ENCODE peak calls at places on chromosomes 6 and 20, in seven cellular contexts. C is body of pancreas, F is heart left ventricle, I is Peyer's patch, S is HCT116, A is endothelial cell of umbilical vein, T is GM12878. Y is an unnamed sample.

GRCh38 chr20:62274332-62275262 is 28.2 kb upstream of the ADRM1 start:
- DNase-seq in C (no peak), F (no peak), I (no peak), S (no peak), A (no peak), T (no peak), Y (peak)

GRCh38 chr6:29667158-29667557 is 10.3 kb downstream of the MOG start:
- DNase-seq in C (no peak), F (no peak), I (no peak), S (no peak), A (no peak), T (no peak), Y (no peak)

GRCh38 chr6:62367601-62368000 is 81.6 kb upstream of the KHDRBS2 start:
- DNase-seq in C (no peak), F (no peak), I (no peak), S (no peak), A (no peak), T (no peak), Y (no peak)

GRCh38 chr6:104957301-104958177 is 632 bp downstream of the LIN28B start:
- DNase-seq in C (no peak), F (peak), I (no peak), S (no peak), A (no peak), T (no peak), Y (no peak)

GRCh38 chr20:62149532-62150235 is 6.1 kb downstream of the SS18L1 start:
- DNase-seq in C (no peak), F (no peak), I (no peak), S (no peak), A (no peak), T (no peak), Y (no peak)

GRCh38 chr6:29834564-29835436 is 7.2 kb downstream of the HLA-G start:
- DNase-seq in C (peak), F (no peak), I (peak), S (no peak), A (peak), T (no peak), Y (peak)

GRCh38 chr20:43969501-43969900 is 54.8 kb downstream of the TOX2 start:
- DNase-seq in C (no peak), F (no peak), I (no peak), S (no peak), A (no peak), T (no peak), Y (peak)

GRCh38 chr20:17706632-17707031 is 6.9 kb downstream of the BANF2 start:
- DNase-seq in C (no peak), F (no peak), I (no peak), S (no peak), A (no peak), T (no peak), Y (no peak)

GRCh38 chr20:47620808-47621805 is 119.4 kb downstream of the NCOA3 start:
- DNase-seq in C (no peak), F (no peak), I (no peak), S (peak), A (peak), T (peak), Y (no peak)

GRCh38 chr6:150711584-150712501 is 112.2 kb downstream of the PLEKHG1 start:
- DNase-seq in C (no peak), F (peak), I (no peak), S (no peak), A (no peak), T (no peak), Y (peak)

GRCh38 chr20:34559311-34560140 is 1.0 kb downstream of the MAP1LC3A start:
- DNase-seq in C (peak), F (no peak), I (peak), S (no peak), A (no peak), T (no peak), Y (peak)

GRCh38 chr6:23656257-23656731 is 469.7 kb upstream of the NRSN1 start:
- DNase-seq in C (no peak), F (no peak), I (no peak), S (no peak), A (no peak), T (no peak), Y (no peak)

GRCh38 chr6:128209771-128210170 is 308.9 kb upstream of the THEMIS start:
- DNase-seq in C (no peak), F (no peak), I (no peak), S (no peak), A (peak), T (no peak), Y (no peak)

GRCh38 chr20:23138682-23139081 is 52.6 kb upstream of the CD93 start:
- DNase-seq in C (no peak), F (no peak), I (no peak), S (no peak), A (no peak), T (no peak), Y (no peak)

DNA sequence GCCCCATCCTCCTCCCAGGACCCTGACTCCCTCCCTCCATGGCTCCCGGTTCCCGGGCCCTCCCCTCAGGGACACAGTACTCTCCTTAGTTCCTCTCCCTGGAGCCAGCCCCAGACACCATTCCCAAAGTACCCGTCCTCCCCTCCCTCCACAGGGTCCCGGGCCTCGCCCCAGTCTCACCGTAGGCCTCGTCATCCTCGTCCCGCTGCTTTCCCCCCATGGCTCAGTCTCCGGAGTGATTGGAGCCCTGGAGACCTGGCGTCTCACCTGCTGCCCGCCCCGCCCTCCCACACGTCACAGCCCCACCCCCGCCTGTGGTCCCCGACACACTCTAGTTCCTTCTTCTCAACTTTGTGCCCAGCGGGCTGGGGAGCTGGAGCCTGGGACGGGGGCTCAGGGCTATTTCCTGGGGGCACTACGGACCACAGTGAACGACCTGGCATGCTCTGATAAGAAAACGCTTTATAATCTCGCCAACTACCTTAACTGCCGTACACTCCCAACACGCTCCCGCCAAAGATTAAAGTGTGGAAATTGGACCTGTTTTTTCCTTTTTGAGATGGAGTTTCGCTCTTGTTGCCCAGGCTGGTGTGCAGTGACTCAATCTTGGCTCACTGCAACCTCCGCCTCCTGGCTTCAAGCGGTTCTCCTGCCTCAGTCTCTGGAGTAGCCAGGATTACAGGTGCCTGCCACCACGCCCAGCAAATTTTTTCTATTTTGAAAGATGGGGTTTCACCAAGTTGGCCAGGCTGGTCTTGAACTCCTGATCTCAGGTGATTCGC is at the start of gene SLC44A4:
- DNase-seq in C (no peak), F (no peak), I (no peak), S (no peak), A (no peak), T (no peak), Y (peak)
- TF ChIP-seq POLR2A in C (no peak), F (no peak), I (peak), S (no peak), A (no peak), T (peak), Y (no peak)

DNA sequence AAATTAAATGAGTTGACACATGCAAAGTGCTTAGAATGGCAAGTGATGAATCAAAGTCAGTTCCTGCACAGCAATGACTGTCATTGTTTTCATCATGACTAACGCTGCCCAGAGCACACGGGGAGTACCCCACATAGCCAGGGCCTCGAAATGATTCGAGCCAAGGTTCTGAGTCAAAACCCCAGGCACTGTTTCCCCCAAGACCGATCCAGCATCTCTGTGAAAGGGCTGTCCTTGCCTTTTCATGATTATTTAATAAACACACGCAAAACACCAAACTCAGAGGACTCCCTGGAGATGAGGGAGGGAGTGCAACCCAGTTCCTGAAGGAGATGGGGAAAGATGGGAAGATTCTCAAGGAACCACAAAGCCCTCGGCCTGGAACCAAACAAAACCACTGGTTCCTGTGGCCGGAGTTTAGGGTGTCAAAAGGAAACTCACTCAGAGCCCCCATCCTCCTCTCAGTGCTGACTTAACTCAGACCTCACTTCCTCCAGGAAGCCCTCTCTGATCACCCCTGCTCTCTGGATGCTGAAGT is 3.8 kb downstream of the PREX1 start:
- DNase-seq in C (no peak), F (no peak), I (no peak), S (no peak), A (peak), T (peak), Y (no peak)
- H3K4me3 ChIP-seq in C (no peak), F (no peak), I (peak), S (no peak), A (no peak), T (peak), Y (no peak)

GRCh38 chr6:132401941-132402275 is 633 bp upstream of the MOXD1 start:
- DNase-seq in C (no peak), F (no peak), I (no peak), S (no peak), A (no peak), T (no peak), Y (no peak)

GRCh38 chr6:132400641-132401119 is 595 bp downstream of the MOXD1 start:
- DNase-seq in C (no peak), F (no peak), I (no peak), S (no peak), A (no peak), T (no peak), Y (no peak)

GRCh38 chr6:132399376-132400074 is 1.8 kb downstream of the MOXD1 start:
- DNase-seq in C (no peak), F (no peak), I (no peak), S (no peak), A (no peak), T (no peak), Y (no peak)

GRCh38 chr6:132404330-132404729 is 3.1 kb upstream of the MOXD1 start:
- DNase-seq in C (no peak), F (no peak), I (no peak), S (no peak), A (no peak), T (no peak), Y (no peak)

GRCh38 chr6:132401120-132401940 is at the start of gene MOXD1:
- DNase-seq in C (peak), F (peak), I (no peak), S (no peak), A (peak), T (no peak), Y (peak)
- TF ChIP-seq POLR2A in C (no peak), F (no peak), I (no peak), S (no peak), A (no peak), T (peak), Y (no peak)

GRCh38 chr6:24743944-24744335 is 25.0 kb upstream of the C6orf62 start:
- DNase-seq in C (no peak), F (no peak), I (no peak), S (no peak), A (no peak), T (peak), Y (no peak)
- H3K4me3 ChIP-seq in C (no peak), F (no peak), I (no peak), S (no peak), A (no peak), T (no peak), Y (no peak)

GRCh38 chr6:170554086-170554887 is at the start of gene TBP:
- DNase-seq in C (peak), F (peak), I (peak), S (peak), A (peak), T (peak), Y (peak)
- TF ChIP-seq POLR2A in C (peak), F (no peak), I (peak), S (peak), A (peak), T (peak), Y (no peak)

DNA sequence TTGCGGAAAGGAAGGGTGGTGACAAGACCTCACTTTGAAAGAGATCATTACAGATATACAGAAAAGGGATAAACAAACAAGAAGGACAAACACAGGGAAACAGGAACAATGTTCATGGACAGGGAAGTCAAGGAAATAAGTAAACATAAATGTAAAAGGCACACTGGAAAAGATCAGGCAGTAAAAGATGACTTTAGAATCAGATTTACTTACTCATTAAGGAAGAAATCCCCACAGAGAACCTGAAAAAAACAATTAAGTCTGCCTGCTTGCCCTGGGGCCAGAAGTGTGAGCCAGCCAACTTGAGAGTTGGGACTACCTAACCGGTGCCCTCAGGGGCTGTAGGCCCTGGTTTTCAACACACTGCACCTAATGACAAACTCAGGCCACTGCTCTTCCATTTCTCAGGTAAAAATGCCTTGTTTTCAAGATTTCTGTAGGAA is 1.7 kb downstream of the APMAP start:
- DNase-seq in C (no peak), F (no peak), I (no peak), S (no peak), A (no peak), T (no peak), Y (no peak)
- H3K4me3 ChIP-seq in C (no peak), F (no peak), I (no peak), S (no peak), A (no peak), T (peak), Y (no peak)

GRCh38 chr6:15248451-15249370 is 2.8 kb downstream of the JARID2 start:
- DNase-seq in C (peak), F (peak), I (peak), S (peak), A (peak), T (peak), Y (peak)
- TF ChIP-seq POLR2A in C (peak), F (no peak), I (peak), S (no peak), A (no peak), T (peak), Y (no peak)